ENCODE peak calls at places on chromosome 3, in eight cellular contexts. Y is GM18507; O is NCI-H774; F is kidney glomerular epithelial cell; T is CD4-positive, alpha-beta T cell; Q is posterior cingulate gyrus; X is NCI-H446; M is brain microvascular endothelial cell. B is an unnamed sample.

GRCh38 chr3:129493206-129493605 is 35.2 kb upstream of the RHO start:
- DNase-seq in Y (no peak), O (no peak), F (no peak), T (no peak), Q (no peak), X (no peak), M (no peak), B (no peak)

GRCh38 chr3:9183811-9184463 is 65.5 kb downstream of the SRGAP3 start:
- DNase-seq in Y (no peak), O (no peak), F (no peak), T (no peak), Q (peak; percentile 93), X (no peak), M (no peak), B (no peak)

GRCh38 chr3:27317096-27317495 is 52.1 kb downstream of the NEK10 start:
- DNase-seq in Y (no peak), O (no peak), F (no peak), T (no peak), Q (no peak), X (no peak), M (no peak), B (no peak)

GRCh38 chr3:9352917-9353823 is 9.7 kb upstream of the THUMPD3 start:
- DNase-seq in Y (no peak), O (peak; percentile 68), F (peak; percentile 59), T (peak; percentile 50), Q (peak; percentile 93), X (peak; percentile 12), M (peak; percentile 70), B (peak; percentile 21)

GRCh38 chr3:172125963-172126403 is 86.6 kb downstream of the FNDC3B start:
- DNase-seq in Y (no peak), O (no peak), F (no peak), T (no peak), Q (no peak), X (peak; percentile 41), M (peak; percentile 49), B (no peak)

GRCh38 chr3:15386352-15386751 is 41.0 kb downstream of the METTL6 start:
- DNase-seq in Y (no peak), O (no peak), F (no peak), T (no peak), Q (no peak), X (no peak), M (no peak), B (no peak)

GRCh38 chr3:17424137-17424536 is 318.3 kb downstream of the TBC1D5 start:
- DNase-seq in Y (no peak), O (no peak), F (no peak), T (no peak), Q (no peak), X (peak; percentile 15), M (no peak), B (no peak)

GRCh38 chr3:108085821-108086350 is 4.9 kb downstream of the CD47 start:
- DNase-seq in Y (no peak), O (no peak), F (no peak), T (no peak), Q (no peak), X (no peak), M (no peak), B (no peak)

GRCh38 chr3:30245805-30246622 is 360.4 kb upstream of the TGFBR2 start:
- DNase-seq in Y (no peak), O (no peak), F (peak; percentile 32), T (no peak), Q (no peak), X (no peak), M (no peak), B (no peak)

GRCh38 chr3:195042741-195043611 is 228.0 kb downstream of the XXYLT1 start:
- DNase-seq in Y (no peak), O (no peak), F (no peak), T (no peak), Q (peak; percentile 20), X (no peak), M (no peak), B (no peak)

GRCh38 chr3:96101013-96101412 is 713.4 kb upstream of the EPHA6 start:
- DNase-seq in Y (no peak), O (no peak), F (no peak), T (no peak), Q (no peak), X (peak; percentile 9), M (no peak), B (no peak)

GRCh38 chr3:28745904-28746617 is 397.4 kb upstream of the AZI2 start:
- DNase-seq in Y (no peak), O (peak; percentile 17), F (no peak), T (no peak), Q (no peak), X (no peak), M (peak; percentile 1), B (no peak)

GRCh38 chr3:4908769-4909156 is 70.5 kb upstream of the BHLHE40 start:
- DNase-seq in Y (no peak), O (no peak), F (no peak), T (no peak), Q (no peak), X (no peak), M (no peak), B (no peak)

GRCh38 chr3:40377822-40378221 is 9.2 kb upstream of the ENTPD3 start:
- DNase-seq in Y (no peak), O (no peak), F (no peak), T (no peak), Q (no peak), X (no peak), M (no peak), B (no peak)

GRCh38 chr3:58051196-58051595 is 43.0 kb downstream of the FLNB start:
- DNase-seq in Y (no peak), O (no peak), F (no peak), T (no peak), Q (peak; percentile 35), X (no peak), M (peak; percentile 76), B (no peak)

B was measured in HCT116.